ENCODE peak calls at places on chromosomes 12 and 14, in nine cellular contexts. K is A549, A is breast epithelium, B is heart left ventricle, Q is uterus, G is body of pancreas, H is transverse colon, X is endothelial cell of umbilical vein, V is HepG2. Y is an unnamed sample.

GRCh38 chr14:99511421-99512109 is 30.4 kb downstream of the CCNK start:
- DNase-seq in B (peak; percentile 65), H (no peak), A (peak; percentile 17), Q (peak; percentile 21), K (no peak), G (no peak), X (no peak), V (no peak), Y (no peak)

GRCh38 chr14:89899917-89900680 is 54.4 kb downstream of the EFCAB11 start:
- DNase-seq in Q (no peak), H (no peak), V (peak; percentile 13), A (no peak), G (no peak), B (no peak), X (peak; percentile 35), K (no peak), Y (peak; percentile 27)

GRCh38 chr14:53646925-53647324 is 309.7 kb downstream of the BMP4 start:
- DNase-seq in G (no peak), K (no peak), A (no peak), V (no peak), X (peak; percentile 26), B (no peak), Q (no peak), H (no peak), Y (no peak)

GRCh38 chr12:82440885-82441284 is 82.6 kb downstream of the METTL25 start:
- DNase-seq in G (no peak), B (no peak), K (no peak), H (no peak), V (no peak), X (no peak), Q (no peak), A (no peak), Y (no peak)

GRCh38 chr12:219891-220352 is 6.0 kb upstream of the SLC6A12 start:
- DNase-seq in V (peak; percentile 69), B (peak; percentile 80), X (peak; percentile 16), K (peak; percentile 84), A (no peak), G (peak; percentile 64), Q (peak; percentile 33), H (peak; percentile 74), Y (peak; percentile 84)

GRCh38 chr12:51549637-51550036 is 41.4 kb upstream of the SCN8A start:
- DNase-seq in G (no peak), K (no peak), Q (no peak), V (no peak), A (no peak), B (no peak), X (no peak), H (no peak), Y (no peak)

GRCh38 chr12:117204146-117204545 is 13.9 kb upstream of the FBXO21 start:
- DNase-seq in A (no peak), Q (no peak), G (no peak), V (no peak), B (no peak), K (no peak), X (no peak), H (no peak), Y (no peak)

GRCh38 chr12:68233498-68233897 is 7.9 kb upstream of the IL26 start:
- DNase-seq in X (no peak), G (no peak), H (no peak), K (no peak), A (no peak), B (no peak), V (no peak), Q (no peak), Y (no peak)

GRCh38 chr14:87508333-87508732 is 484.6 kb downstream of the GALC start:
- DNase-seq in X (no peak), H (no peak), Q (no peak), V (no peak), K (no peak), B (no peak), G (no peak), A (no peak), Y (no peak)

GRCh38 chr14:22802860-22803562 is 12.2 kb downstream of the SLC7A7 start:
- DNase-seq in B (no peak), Q (no peak), G (no peak), X (no peak), H (no peak), K (no peak), V (no peak), A (no peak), Y (no peak)

GRCh38 chr12:114152890-114153289 is 186.8 kb upstream of the RBM19 start:
- DNase-seq in G (no peak), K (no peak), A (no peak), Q (no peak), X (no peak), B (no peak), V (no peak), H (no peak), Y (no peak)

GRCh38 chr14:37593496-37594237 is 1.4 kb downstream of the FOXA1 start:
- DNase-seq in H (no peak), Q (no peak), K (no peak), B (no peak), A (no peak), X (no peak), G (no peak), V (no peak), Y (no peak)

GRCh38 chr12:15699886-15700285 is 89.3 kb downstream of the EPS8 start:
- DNase-seq in X (peak; percentile 15), Q (no peak), A (no peak), K (no peak), V (no peak), H (no peak), G (no peak), B (no peak), Y (no peak)

GRCh38 chr12:128856035-128856790 is 2.9 kb downstream of the GLT1D1 start:
- DNase-seq in B (no peak), X (no peak), G (no peak), V (no peak), H (no peak), Q (no peak), K (no peak), A (no peak), Y (no peak)

GRCh38 chr12:75724913-75725312 is 213.5 kb upstream of the KRR1 start:
- DNase-seq in A (no peak), K (peak; percentile 28), Q (peak; percentile 39), V (peak; percentile 83), X (peak; percentile 86), H (no peak), B (no peak), G (no peak), Y (no peak)

GRCh38 chr14:72024043-72024407 is 91.8 kb downstream of the RGS6 start:
- DNase-seq in K (no peak), X (peak; percentile 2), G (peak; percentile 43), A (no peak), V (peak; percentile 24), H (peak; percentile 8), Q (no peak), B (no peak), Y (peak; percentile 58)

GRCh38 chr12:46374286-46374685 is 1.7 kb upstream of the SLC38A2 start:
- DNase-seq in A (no peak), G (no peak), V (no peak), K (no peak), B (no peak), Q (no peak), H (no peak), X (no peak), Y (no peak)

GRCh38 chr12:32755051-32755653 is 545 bp downstream of the YARS2 start:
- DNase-seq in Q (peak; percentile 55), G (peak; percentile 64), X (peak; percentile 91), V (peak; percentile 60), A (peak; percentile 57), K (peak; percentile 70), B (peak; percentile 81), H (peak; percentile 85), Y (peak; percentile 90)
- TF ChIP-seq POLR2A in Q (no peak), G (no peak), X (peak; percentile 44), V (no peak), A (no peak), K (peak; percentile 46), B (no peak), H (no peak), Y (no peak)

DNA sequence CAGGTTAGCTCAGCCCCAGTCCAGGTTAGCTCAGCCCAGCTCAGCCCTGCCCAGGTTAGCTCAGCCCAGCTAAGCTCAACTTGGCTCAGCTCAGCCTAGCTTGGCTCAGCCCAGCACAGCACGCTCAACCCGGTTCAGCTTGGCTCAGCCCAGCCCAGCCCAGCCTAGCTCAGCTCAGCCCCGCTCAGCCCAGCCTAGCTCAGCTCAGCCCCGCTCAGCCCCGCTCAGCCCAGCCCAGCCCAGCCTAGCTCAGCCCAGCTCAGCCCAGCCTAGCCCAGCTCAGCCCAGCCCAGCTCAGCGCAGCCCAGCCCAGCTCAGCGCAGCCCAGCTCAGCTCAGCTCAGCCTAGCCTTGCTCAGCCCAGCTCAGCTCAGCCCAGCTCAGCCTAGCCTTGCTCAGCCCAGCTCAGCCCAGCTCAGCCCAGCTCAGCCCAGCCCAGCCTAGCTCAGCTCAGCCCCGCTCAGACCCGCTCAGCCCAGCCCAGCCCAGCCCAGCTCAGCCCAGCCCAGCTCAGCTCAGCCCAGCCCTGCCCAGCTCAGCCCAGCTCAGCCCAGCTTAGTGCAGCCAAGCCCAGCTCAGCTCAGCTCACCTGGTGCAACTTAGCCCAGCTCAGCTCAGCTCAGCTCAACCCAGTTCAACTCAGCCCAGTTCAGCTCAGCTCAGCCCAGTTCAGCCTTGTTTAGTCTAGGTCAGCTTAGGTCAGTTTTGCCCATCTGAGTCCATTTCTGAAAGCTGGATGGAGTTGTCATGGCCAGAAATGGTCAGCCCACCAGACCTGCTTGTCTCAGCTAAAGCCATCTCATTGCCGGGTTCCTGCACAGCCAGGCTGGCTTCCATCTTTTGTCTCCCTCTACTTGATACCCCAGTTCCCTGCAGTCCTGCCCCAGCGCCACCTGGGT is 333.6 kb downstream of the TMEM121 start:
- DNase-seq in X (no peak), A (no peak), G (peak; percentile 8), H (peak; percentile 16), Q (peak; percentile 5), B (peak; percentile 60), K (no peak), V (no peak), Y (peak; percentile 85)
- H3K4me3 ChIP-seq in X (no peak overlapping the region), A (no peak overlapping the region), G (no peak overlapping the region), H (no peak overlapping the region), Q (no peak overlapping the region), B (no peak overlapping the region), K (no peak overlapping the region), V (no peak overlapping the region), Y (no peak overlapping the region)

GRCh38 chr12:9732966-9733461 is at the start of gene CLECL1:
- DNase-seq in Q (no peak), V (no peak), X (no peak), B (no peak), H (no peak), K (no peak), A (no peak), G (no peak), Y (peak; percentile 60)
- TF ChIP-seq POLR2A in Q (no peak), V (no peak), X (no peak), B (no peak), H (no peak), K (no peak), A (no peak), G (no peak), Y (peak; percentile 40)

DNA sequence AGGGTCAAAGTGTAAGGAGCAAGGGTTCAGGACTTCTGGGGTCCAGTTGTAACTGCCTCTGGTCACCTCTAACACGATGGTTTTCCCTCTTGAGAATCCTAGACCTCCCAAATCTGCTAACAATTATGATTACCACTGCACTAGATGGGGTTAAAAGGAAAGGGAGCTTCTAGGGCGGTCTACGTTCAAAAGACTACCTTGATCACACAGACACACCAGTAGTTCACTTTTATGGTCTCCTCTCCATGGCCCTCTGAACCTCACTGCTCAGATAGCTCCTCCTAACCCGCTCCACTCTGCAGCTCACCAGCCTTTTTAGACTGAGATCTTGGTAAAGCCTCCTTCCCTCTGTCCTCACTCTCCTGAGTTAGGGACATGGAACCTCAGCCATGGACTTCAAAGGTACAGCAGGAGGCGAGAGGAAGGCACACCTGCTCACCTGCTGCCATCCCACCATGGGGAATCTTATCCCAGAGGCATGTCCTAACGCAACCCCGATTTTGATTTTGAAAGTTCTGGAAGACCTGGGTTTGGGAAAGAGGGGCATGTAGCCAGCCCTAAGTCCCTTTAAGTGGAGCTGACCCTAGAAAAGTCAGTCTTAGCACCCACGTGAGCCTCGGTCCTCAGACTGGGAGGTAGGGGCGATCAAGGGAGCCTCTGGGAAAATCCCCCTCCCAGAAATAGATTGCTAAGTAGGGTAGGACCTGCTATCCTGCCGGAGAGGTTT is 1.4 kb downstream of the ZNF219 start:
- DNase-seq in A (no peak), G (no peak), X (no peak), B (no peak), K (no peak), V (no peak), H (no peak), Q (no peak), Y (no peak)
- H3K4me3 ChIP-seq in A (peak overlapping the region; percentile 88), G (no peak overlapping the region), X (no peak overlapping the region), B (peak overlapping the region; percentile 40), K (peak overlapping the region; percentile 62), V (peak overlapping the region; percentile 67), H (peak overlapping the region; percentile 73), Q (peak overlapping the region; percentile 54), Y (no peak overlapping the region)